ENCODE peak calls at places on chromosomes 11 and 22, in four cellular contexts. One of them, this sample, is unnamed.

GRCh38 chr22:36055376-36056310 is 27.0 kb upstream of the RBFOX2 start:
- DNase-seq in tibial artery: no peak
- DNase-seq in prostate gland: no peak
- DNase-seq in hepatocyte: no peak
- DNase-seq in this sample: no peak

GRCh38 chr11:130737866-130738431 is 178.3 kb downstream of the SNX19 start:
- DNase-seq in hepatocyte: peak
- DNase-seq in tibial artery: no peak
- DNase-seq in prostate gland: no peak
- DNase-seq in this sample: peak

GRCh38 chr11:131916633-131917032 is 546.2 kb downstream of the NTM start:
- DNase-seq in tibial artery: no peak
- DNase-seq in prostate gland: no peak
- DNase-seq in hepatocyte: no peak
- DNase-seq in this sample: no peak

GRCh38 chr11:42249401-42249800 is 789.9 kb upstream of the LRRC4C start:
- DNase-seq in tibial artery: no peak
- DNase-seq in prostate gland: no peak
- DNase-seq in hepatocyte: no peak
- DNase-seq in this sample: no peak

GRCh38 chr11:78313181-78313788 is 104.3 kb downstream of the GAB2 start:
- DNase-seq in tibial artery: no peak
- DNase-seq in prostate gland: no peak
- DNase-seq in hepatocyte: peak
- DNase-seq in this sample: no peak

GRCh38 chr22:48826546-48826945 is 1001.1 kb downstream of the BRD1 start:
- DNase-seq in hepatocyte: no peak
- DNase-seq in tibial artery: peak
- DNase-seq in prostate gland: no peak
- DNase-seq in this sample: no peak

GRCh38 chr22:32745251-32745995 is 56.1 kb upstream of the TIMP3 start:
- DNase-seq in tibial artery: no peak
- DNase-seq in prostate gland: peak
- DNase-seq in hepatocyte: peak
- DNase-seq in this sample: peak

GRCh38 chr11:14905104-14906033 is 13.3 kb upstream of the CYP2R1 start:
- DNase-seq in tibial artery: peak
- DNase-seq in prostate gland: peak
- DNase-seq in hepatocyte: peak
- DNase-seq in this sample: peak

GRCh38 chr11:120558754-120559431 is 47.3 kb downstream of the GRIK4 start:
- DNase-seq in tibial artery: peak
- DNase-seq in hepatocyte: no peak
- DNase-seq in prostate gland: no peak
- DNase-seq in this sample: no peak

GRCh38 chr11:44306469-44307244 is 3.3 kb downstream of the ALX4 start:
- DNase-seq in hepatocyte: no peak
- DNase-seq in prostate gland: no peak
- DNase-seq in tibial artery: no peak
- DNase-seq in this sample: no peak

GRCh38 chr22:36546932-36547331 is 18.0 kb upstream of the EIF3D start:
- DNase-seq in tibial artery: no peak
- DNase-seq in prostate gland: no peak
- DNase-seq in hepatocyte: peak
- DNase-seq in this sample: no peak

GRCh38 chr11:9301720-9302119 is 12.7 kb downstream of the TMEM41B start:
- DNase-seq in prostate gland: no peak
- DNase-seq in tibial artery: no peak
- DNase-seq in hepatocyte: no peak
- DNase-seq in this sample: no peak

GRCh38 chr11:69303427-69303826 is 9.5 kb downstream of the MYEOV start:
- DNase-seq in hepatocyte: no peak
- DNase-seq in prostate gland: no peak
- DNase-seq in tibial artery: no peak
- DNase-seq in this sample: no peak

GRCh38 chr11:78350646-78351165 is 66.9 kb downstream of the GAB2 start:
- DNase-seq in hepatocyte: no peak
- DNase-seq in tibial artery: no peak
- DNase-seq in prostate gland: no peak
- DNase-seq in this sample: peak

GRCh38 chr11:15875934-15876333 is 480.4 kb downstream of the SOX6 start:
- DNase-seq in tibial artery: no peak
- DNase-seq in hepatocyte: no peak
- DNase-seq in prostate gland: no peak
- DNase-seq in this sample: no peak

GRCh38 chr11:85855341-85855656 is at the start of gene CCDC83:
- DNase-seq in prostate gland: no peak
- DNase-seq in tibial artery: no peak
- DNase-seq in hepatocyte: no peak
- DNase-seq in this sample: no peak

GRCh38 chr11:85857098-85857497 is 1.9 kb downstream of the CCDC83 start:
- DNase-seq in hepatocyte: no peak
- DNase-seq in tibial artery: no peak
- DNase-seq in prostate gland: no peak
- DNase-seq in this sample: no peak

GRCh38 chr11:85848556-85848955 is 6.6 kb upstream of the CCDC83 start:
- DNase-seq in hepatocyte: no peak
- DNase-seq in tibial artery: no peak
- DNase-seq in prostate gland: no peak
- DNase-seq in this sample: no peak

GRCh38 chr11:85854557-85855340 is 434 bp upstream of the CCDC83 start:
- DNase-seq in hepatocyte: peak
- DNase-seq in prostate gland: peak
- DNase-seq in tibial artery: peak
- DNase-seq in this sample: peak

DNA sequence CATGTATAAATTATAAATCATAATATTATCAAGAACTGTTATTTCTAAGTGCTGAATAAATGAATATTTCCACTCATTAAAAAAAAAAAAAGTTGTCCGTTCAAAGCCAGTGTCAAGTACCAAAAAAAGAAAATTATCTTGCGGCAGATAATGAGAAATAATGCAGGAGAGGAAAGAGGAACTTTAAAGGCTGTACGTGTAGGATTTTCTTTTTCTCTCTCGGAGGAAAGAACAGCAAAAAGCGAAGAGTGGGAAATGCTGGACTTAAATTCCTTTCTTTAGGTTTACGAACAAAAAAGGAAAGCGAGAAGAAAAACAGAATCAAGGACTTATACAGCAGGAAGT is 999 bp upstream of the CCDC83 start:
- DNase-seq in tibial artery: no peak
- DNase-seq in prostate gland: no peak
- DNase-seq in hepatocyte: no peak
- DNase-seq in this sample: no peak
- H3K27ac ChIP-seq in tibial artery: peak
- H3K27ac ChIP-seq in prostate gland: peak
- H3K27ac ChIP-seq in hepatocyte: peak
- H3K27ac ChIP-seq in this sample: peak

DNA sequence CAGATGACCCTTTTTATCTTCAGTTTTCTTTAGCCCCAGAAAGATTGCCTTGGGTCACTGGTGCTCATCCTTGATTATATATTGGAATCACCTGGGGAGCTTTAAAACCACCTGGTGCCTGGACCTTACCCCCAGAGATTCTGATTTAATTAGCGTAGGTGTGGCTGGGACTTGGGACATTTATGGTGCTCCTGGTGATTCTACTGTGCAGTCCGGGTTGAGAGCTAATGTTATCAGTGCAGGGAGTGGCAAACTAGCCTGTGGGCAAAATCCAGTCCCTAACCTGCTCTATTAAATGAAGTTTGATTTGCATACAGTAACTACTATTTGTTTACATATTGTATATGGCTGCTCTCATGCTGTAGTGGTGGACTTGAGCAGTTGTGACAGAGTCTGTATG is 134.0 kb upstream of the SORL1-AS1 start:
- DNase-seq in prostate gland: no peak
- DNase-seq in hepatocyte: peak
- DNase-seq in tibial artery: no peak
- DNase-seq in this sample: no peak
- H3K4me3 ChIP-seq in prostate gland: no peak
- H3K4me3 ChIP-seq in hepatocyte: no peak
- H3K4me3 ChIP-seq in tibial artery: no peak
- H3K4me3 ChIP-seq in this sample: no peak

GRCh38 chr11:34191592-34191991 is 86.2 kb downstream of the NAT10 start:
- DNase-seq in hepatocyte: no peak
- DNase-seq in tibial artery: no peak
- DNase-seq in prostate gland: no peak
- DNase-seq in this sample: no peak

GRCh38 chr11:34190192-34191139 is 85.0 kb downstream of the NAT10 start:
- DNase-seq in prostate gland: no peak
- DNase-seq in hepatocyte: no peak
- DNase-seq in tibial artery: no peak
- DNase-seq in this sample: no peak

GRCh38 chr11:34189191-34189590 is 83.8 kb downstream of the NAT10 start:
- DNase-seq in prostate gland: no peak
- DNase-seq in tibial artery: no peak
- DNase-seq in hepatocyte: no peak
- DNase-seq in this sample: no peak

GRCh38 chr11:34185926-34186841 is 80.8 kb downstream of the NAT10 start:
- DNase-seq in hepatocyte: no peak
- DNase-seq in tibial artery: no peak
- DNase-seq in prostate gland: no peak
- DNase-seq in this sample: no peak

DNA sequence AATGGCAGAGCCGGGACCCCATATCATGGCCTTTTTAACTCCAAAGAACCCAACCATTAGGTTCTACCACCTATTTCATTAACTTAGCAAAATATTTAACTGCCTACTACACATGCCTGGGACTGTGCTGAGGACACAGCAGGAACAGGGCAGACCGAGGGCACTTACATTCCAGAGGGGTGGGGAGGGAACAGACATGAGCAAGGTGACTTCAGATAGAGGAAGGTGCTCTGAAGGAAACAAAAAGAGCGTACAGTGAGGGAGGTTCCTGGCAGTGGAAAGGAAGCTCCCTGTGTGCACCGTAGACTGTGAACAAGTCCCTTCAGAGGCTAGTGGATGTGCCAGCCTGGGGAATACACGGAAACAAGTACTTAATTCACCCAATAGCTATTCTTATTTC is 82.8 kb downstream of the NAT10 start:
- DNase-seq in tibial artery: no peak
- DNase-seq in hepatocyte: no peak
- DNase-seq in prostate gland: no peak
- DNase-seq in this sample: no peak
- H3K27ac ChIP-seq in tibial artery: no peak
- H3K27ac ChIP-seq in hepatocyte: no peak
- H3K27ac ChIP-seq in prostate gland: no peak
- H3K27ac ChIP-seq in this sample: no peak

GRCh38 chr22:26949193-26949592 is 291.8 kb downstream of the MIAT start:
- DNase-seq in tibial artery: no peak
- DNase-seq in prostate gland: no peak
- DNase-seq in hepatocyte: peak
- DNase-seq in this sample: no peak

GRCh38 chr22:26942301-26942927 is 285.0 kb downstream of the MIAT start:
- DNase-seq in tibial artery: no peak
- DNase-seq in hepatocyte: no peak
- DNase-seq in prostate gland: no peak
- DNase-seq in this sample: no peak

DNA sequence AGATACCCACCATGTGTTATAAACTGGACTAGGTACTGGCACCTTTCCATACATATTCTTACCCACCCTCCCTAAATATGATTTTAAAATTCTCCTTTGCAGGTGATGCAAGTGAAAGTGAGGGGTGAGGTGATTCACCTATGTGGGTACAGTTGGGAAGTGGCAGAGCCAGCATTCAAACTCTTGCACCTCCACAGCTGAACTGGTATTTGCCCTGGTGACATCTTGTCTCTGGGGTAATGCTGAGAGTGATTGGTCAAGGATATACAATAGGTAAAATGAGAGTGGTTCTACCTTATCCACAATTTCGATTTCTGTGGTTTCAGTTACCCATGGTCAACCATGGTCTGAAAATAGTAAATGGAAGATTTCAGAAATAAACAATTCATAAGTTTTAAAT is 288.2 kb downstream of the MIAT start:
- DNase-seq in prostate gland: no peak
- DNase-seq in tibial artery: no peak
- DNase-seq in hepatocyte: no peak
- DNase-seq in this sample: no peak
- H3K4me3 ChIP-seq in prostate gland: no peak
- H3K4me3 ChIP-seq in tibial artery: no peak
- H3K4me3 ChIP-seq in hepatocyte: no peak
- H3K4me3 ChIP-seq in this sample: no peak

GRCh38 chr11:47435687-47436086 is 9.4 kb upstream of the PSMC3 start:
- DNase-seq in prostate gland: no peak
- DNase-seq in tibial artery: no peak
- DNase-seq in hepatocyte: no peak
- DNase-seq in this sample: no peak
- H3K27ac ChIP-seq in prostate gland: no peak
- H3K27ac ChIP-seq in tibial artery: no peak
- H3K27ac ChIP-seq in hepatocyte: no peak
- H3K27ac ChIP-seq in this sample: no peak

GRCh38 chr22:46295277-46295971 is 1.2 kb upstream of the GTSE1 start:
- DNase-seq in prostate gland: no peak
- DNase-seq in tibial artery: no peak
- DNase-seq in hepatocyte: no peak
- DNase-seq in this sample: no peak

GRCh38 chr22:46294784-46295183 is 1.9 kb upstream of the GTSE1 start:
- DNase-seq in prostate gland: no peak
- DNase-seq in hepatocyte: no peak
- DNase-seq in tibial artery: no peak
- DNase-seq in this sample: no peak

GRCh38 chr22:46299101-46299500 is 2.4 kb downstream of the GTSE1 start:
- DNase-seq in tibial artery: no peak
- DNase-seq in hepatocyte: no peak
- DNase-seq in prostate gland: no peak
- DNase-seq in this sample: no peak

GRCh38 chr22:46296257-46297150 is at the start of gene GTSE1:
- DNase-seq in tibial artery: peak
- DNase-seq in hepatocyte: peak
- DNase-seq in prostate gland: peak
- DNase-seq in this sample: peak

DNA sequence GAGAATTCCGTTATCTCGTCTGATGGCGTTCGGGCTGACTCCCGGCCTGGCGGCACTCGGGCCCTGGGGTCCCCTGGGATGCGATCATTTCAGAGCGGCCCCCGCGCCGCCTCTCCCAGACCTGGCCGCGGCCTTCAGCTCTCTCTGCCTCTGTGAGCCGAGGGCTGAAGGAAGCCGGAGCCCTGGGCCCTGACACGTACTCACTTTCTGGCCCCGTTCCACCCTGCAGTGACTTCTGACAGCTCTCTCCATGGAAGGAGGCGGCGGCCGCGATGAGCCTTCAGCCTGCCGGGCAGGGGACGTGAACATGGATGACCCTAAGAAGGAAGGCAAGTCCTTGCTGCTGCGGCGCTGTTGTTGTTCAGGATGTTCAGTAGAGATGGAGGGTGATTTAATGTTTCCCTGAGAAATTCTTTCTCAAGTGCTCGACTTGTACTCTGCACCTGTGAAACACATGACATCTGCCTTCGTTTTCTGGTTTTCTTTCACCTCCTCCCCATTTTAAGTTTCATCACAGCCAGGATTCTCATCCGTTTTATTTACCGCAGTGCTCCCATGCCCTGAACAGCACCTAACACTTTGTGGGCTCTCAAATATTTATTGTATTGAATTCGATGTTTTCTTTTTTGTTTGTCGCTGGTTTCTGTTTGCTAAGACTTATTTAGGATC is 615 bp downstream of the GTSE1 start:
- DNase-seq in prostate gland: no peak
- DNase-seq in tibial artery: no peak
- DNase-seq in hepatocyte: peak
- DNase-seq in this sample: peak
- H3K4me3 ChIP-seq in prostate gland: peak
- H3K4me3 ChIP-seq in tibial artery: peak
- H3K4me3 ChIP-seq in hepatocyte: peak
- H3K4me3 ChIP-seq in this sample: peak

This sample was measured in testis.